ENCODE peak calls at places on chromosome 6, in ten cellular contexts. X, P, U, Z, N, K, J, D, B and E are unnamed samples.
A peak's percentile ranks its signal among the peaks of the same experiment; 100 is the strongest.

GRCh38 chr6:33414592-33415271 is 3.2 kb downstream of the CUTA start:
- DNase-seq in X (peak; percentile 65), P (no peak), U (no peak), Z (no peak), N (no peak), K (no peak), J (peak; percentile 67), D (no peak), B (no peak), E (no peak)

GRCh38 chr6:158381214-158381613 is 68.9 kb downstream of the TULP4 start:
- DNase-seq in X (no peak), P (no peak), U (no peak), Z (no peak), N (no peak), K (no peak), J (no peak), D (no peak), B (no peak), E (no peak)

GRCh38 chr6:109991307-109992101 is 13.4 kb downstream of the GPR6 start:
- DNase-seq in X (no peak), P (no peak), U (no peak), Z (no peak), N (no peak), K (no peak), J (no peak), D (no peak), B (no peak), E (no peak)

GRCh38 chr6:16974387-16974673 is 127.5 kb upstream of the STMND1 start:
- DNase-seq in X (no peak), P (no peak), U (no peak), Z (no peak), N (no peak), K (no peak), J (no peak), D (no peak), B (no peak), E (no peak)

GRCh38 chr6:26459023-26459810 is 1.5 kb downstream of the BTN2A1 start:
- DNase-seq in X (no peak), P (no peak), U (no peak), Z (no peak), N (no peak), K (no peak), J (no peak), D (no peak), B (no peak), E (no peak)

GRCh38 chr6:54980511-54981275 is 134.1 kb downstream of the FAM83B start:
- DNase-seq in X (no peak), P (no peak), U (no peak), Z (no peak), N (no peak), K (no peak), J (no peak), D (no peak), B (no peak), E (no peak)

GRCh38 chr6:79119217-79119616 is 41.2 kb upstream of the PHIP start:
- DNase-seq in X (no peak), P (no peak), U (no peak), Z (no peak), N (no peak), K (no peak), J (no peak), D (no peak), B (no peak), E (no peak)

GRCh38 chr6:83592770-83593394 is 80.5 kb downstream of the PRSS35 start:
- DNase-seq in X (peak; percentile 22), P (no peak), U (peak; percentile 41), Z (no peak), N (no peak), K (peak; percentile 26), J (peak; percentile 77), D (no peak), B (no peak), E (no peak)

GRCh38 chr6:165774903-165775608 is 112.0 kb upstream of the PDE10A start:
- DNase-seq in X (no peak), P (no peak), U (peak; percentile 39), Z (no peak), N (no peak), K (no peak), J (peak; percentile 52), D (no peak), B (peak; percentile 64), E (no peak)

DNA sequence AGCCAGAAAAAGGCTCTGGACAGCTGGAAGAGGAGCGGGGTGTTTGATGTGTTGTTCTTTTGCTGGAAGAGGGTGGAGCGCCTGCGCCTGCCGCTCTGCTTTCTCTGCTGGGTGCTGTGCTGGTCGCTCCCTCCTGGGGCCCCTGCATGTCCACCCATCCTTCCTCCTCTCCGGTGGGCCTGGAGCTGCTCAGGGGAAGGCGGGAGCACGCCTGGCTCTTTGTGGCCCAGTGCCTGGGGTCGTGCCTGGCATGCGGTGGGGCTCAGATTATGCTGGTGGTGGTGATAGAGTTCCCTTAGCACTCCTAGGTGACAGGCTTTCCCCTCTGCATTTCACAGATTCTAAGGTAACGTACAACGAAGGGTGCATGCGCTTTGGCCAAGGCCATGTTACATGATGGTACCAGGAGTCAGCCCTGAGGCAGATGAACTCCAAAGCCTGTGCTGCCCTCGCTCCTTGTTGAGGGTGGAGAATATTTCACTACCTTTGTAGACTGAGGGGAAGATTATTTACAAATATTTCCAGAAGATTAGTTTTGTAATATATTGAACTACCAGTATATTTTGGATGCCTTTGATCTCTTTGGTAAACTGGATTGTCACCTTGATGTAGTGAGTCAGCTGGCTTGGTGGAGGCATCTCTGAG is 21.0 kb downstream of the ARID1B start:
- DNase-seq in X (no peak), P (no peak), U (no peak), Z (no peak), N (no peak), K (no peak), J (no peak), D (no peak), B (no peak), E (no peak)
- H3K4me1 ChIP-seq in X (peaks cover 12% of the 10 kb centered on the region), P (peaks cover 73% of the 10 kb centered on the region), U (peaks cover 28% of the 10 kb centered on the region), Z (peaks cover 9% of the 10 kb centered on the region), N (peaks cover 37% of the 10 kb centered on the region), K (no peaks in the 10 kb centered on the region), J (peaks cover 31% of the 10 kb centered on the region), D (peaks cover 9% of the 10 kb centered on the region), B (peaks cover 18% of the 10 kb centered on the region), E (peaks cover 49% of the 10 kb centered on the region)

GRCh38 chr6:87731818-87732661 is 30.0 kb upstream of the AKIRIN2 start:
- DNase-seq in X (no peak), P (no peak), U (peak; percentile 86), Z (peak; percentile 94), N (peak; percentile 96), K (peak; percentile 76), J (peak; percentile 9), D (peak; percentile 93), B (peak; percentile 95), E (peak; percentile 96)
- TF ChIP-seq POLR2AphosphoS5 in X (peak; percentile 35), P (peak; percentile 77), U (no peak), Z (peak; percentile 39), N (peak; percentile 90), K (peak; percentile 57), J (no peak), D (peak; percentile 93), B (peak; percentile 85), E (peak; percentile 77)

GRCh38 chr6:15398657-15399287 is 152.9 kb downstream of the JARID2 start:
- DNase-seq in X (no peak), P (no peak), U (no peak), Z (no peak), N (no peak), K (no peak), J (no peak), D (no peak), B (no peak), E (no peak)

GRCh38 chr6:15401120-15401519 is 155.3 kb downstream of the JARID2 start:
- DNase-seq in X (no peak), P (no peak), U (no peak), Z (no peak), N (no peak), K (no peak), J (no peak), D (no peak), B (no peak), E (no peak)

GRCh38 chr6:15401769-15402250 is 155.9 kb downstream of the JARID2 start:
- DNase-seq in X (no peak), P (no peak), U (peak; percentile 67), Z (no peak), N (no peak), K (no peak), J (no peak), D (no peak), B (no peak), E (no peak)

GRCh38 chr6:15400572-15401004 is 154.7 kb downstream of the JARID2 start:
- DNase-seq in X (peak; percentile 61), P (no peak), U (no peak), Z (peak; percentile 47), N (no peak), K (no peak), J (peak; percentile 64), D (no peak), B (peak; percentile 70), E (peak; percentile 81)

GRCh38 chr6:15399651-15400470 is 154.0 kb downstream of the JARID2 start:
- DNase-seq in X (peak; percentile 89), P (no peak), U (no peak), Z (peak; percentile 60), N (peak; percentile 75), K (no peak), J (no peak), D (peak; percentile 61), B (peak; percentile 64), E (peak; percentile 91)
- H3K4me1 ChIP-seq in X (peaks cover 23% of the 10 kb centered on the region), P (peaks cover 35% of the 10 kb centered on the region), U (peaks cover 31% of the 10 kb centered on the region), Z (peaks cover 33% of the 10 kb centered on the region), N (peaks cover 32% of the 10 kb centered on the region), K (peaks cover 15% of the 10 kb centered on the region), J (peaks cover 100% of the 10 kb centered on the region), D (peaks cover 18% of the 10 kb centered on the region), B (peaks cover 31% of the 10 kb centered on the region), E (no peaks in the 10 kb centered on the region)

DNA sequence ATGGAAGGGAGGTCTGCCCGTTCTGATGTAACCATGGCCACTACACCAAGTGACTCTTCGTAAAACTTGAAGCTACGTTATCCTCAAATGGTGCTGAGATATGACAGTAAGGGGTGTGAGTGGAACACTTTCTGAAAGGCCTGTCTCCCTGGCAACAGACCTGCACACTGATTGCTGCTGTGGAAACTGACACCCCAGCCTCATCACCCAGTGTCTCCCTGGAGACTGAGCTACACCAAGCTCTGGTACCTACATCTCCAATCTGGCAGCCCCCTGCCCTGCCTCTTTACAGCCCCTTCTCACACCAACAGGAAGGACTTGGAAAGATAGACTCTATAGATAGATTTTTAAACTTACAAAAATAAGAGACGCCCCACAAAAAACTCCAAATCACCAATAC is 13.2 kb downstream of the PI16 start:
- DNase-seq in X (no peak), P (no peak), U (no peak), Z (no peak), N (no peak), K (no peak), J (no peak), D (no peak), B (no peak), E (peak; percentile 44)
- TF ChIP-seq POLR2AphosphoS5 in X (no peak), P (no peak), U (no peak), Z (no peak), N (no peak), K (no peak), J (no peak), D (no peak), B (no peak), E (no peak)

GRCh38 chr6:138896104-138896756 is 91.8 kb downstream of the REPS1 start:
- DNase-seq in X (no peak), P (no peak), U (no peak), Z (no peak), N (no peak), K (no peak), J (no peak), D (no peak), B (no peak), E (no peak)

GRCh38 chr6:138897031-138897430 is 91.0 kb downstream of the REPS1 start:
- DNase-seq in X (no peak), P (no peak), U (no peak), Z (no peak), N (no peak), K (no peak), J (no peak), D (no peak), B (no peak), E (no peak)

GRCh38 chr6:138891255-138891986 is 95.5 kb downstream of the ECT2L start:
- DNase-seq in X (no peak), P (no peak), U (no peak), Z (no peak), N (no peak), K (no peak), J (peak; percentile 33), D (no peak), B (no peak), E (no peak)
- H3K4me1 ChIP-seq in X (no peaks in the 10 kb centered on the region), P (no peaks in the 10 kb centered on the region), U (no peaks in the 10 kb centered on the region), Z (no peaks in the 10 kb centered on the region), N (no peaks in the 10 kb centered on the region), K (no peaks in the 10 kb centered on the region), J (peaks cover 7% of the 10 kb centered on the region), D (no peaks in the 10 kb centered on the region), B (no peaks in the 10 kb centered on the region), E (no peaks in the 10 kb centered on the region)